ENCODE peak calls at places on chromosomes 7 and 10, in five cellular contexts. Q is lower lobe of right lung, M is breast epithelium, Y is uterus, U is A549. T is an unnamed sample.

GRCh38 chr7:45689797-45690761 is 115.9 kb downstream of the ADCY1 start:
- DNase-seq in Q (no peak), M (no peak), U (no peak), Y (no peak), T (no peak)

GRCh38 chr10:78805176-78805575 is 263.6 kb upstream of the ZMIZ1 start:
- DNase-seq in U (no peak), Y (peak; percentile 79), M (peak; percentile 35), Q (peak; percentile 58), T (peak; percentile 89)

GRCh38 chr10:62862447-62862846 is 46.3 kb upstream of the EGR2 start:
- DNase-seq in Q (no peak), U (no peak), Y (no peak), M (no peak), T (no peak)

GRCh38 chr10:67837519-67838314 is at the start of gene DNAJC12:
- DNase-seq in M (no peak), U (peak; percentile 56), Y (no peak), Q (no peak), T (no peak)

GRCh38 chr10:35059486-35059885 is 30.7 kb downstream of the CUL2 start:
- DNase-seq in M (no peak), U (no peak), Y (no peak), Q (no peak), T (no peak)

GRCh38 chr10:69901623-69902505 is 100.2 kb downstream of the COL13A1 start:
- DNase-seq in M (no peak), Y (peak; percentile 47), U (peak; percentile 96), Q (peak; percentile 57), T (peak; percentile 76)

GRCh38 chr7:105723582-105723981 is 142.3 kb upstream of the EFCAB10 start:
- DNase-seq in M (no peak), Q (no peak), U (no peak), Y (no peak), T (no peak)

GRCh38 chr7:134660961-134661376 is 14.3 kb downstream of the BPGM start:
- DNase-seq in M (no peak), Q (no peak), Y (no peak), U (no peak), T (no peak)

GRCh38 chr7:40802497-40802896 is 667.7 kb downstream of the SUGCT start:
- DNase-seq in Q (no peak), U (no peak), Y (no peak), M (no peak), T (no peak)

GRCh38 chr7:105924950-105925349 is 38.1 kb upstream of the CDHR3 start:
- DNase-seq in Y (no peak), U (no peak), M (no peak), Q (no peak), T (no peak)

GRCh38 chr7:55046582-55047347 is 27.9 kb downstream of the EGFR start:
- DNase-seq in Y (no peak), M (no peak), U (no peak), Q (no peak), T (no peak)

GRCh38 chr7:125468855-125469174 is 539.2 kb upstream of the POT1 start:
- DNase-seq in Q (no peak), M (no peak), Y (no peak), U (no peak), T (no peak)

GRCh38 chr7:44114586-44115310 is 8.6 kb downstream of the POLD2 start:
- DNase-seq in M (no peak), Q (no peak), U (no peak), Y (no peak), T (peak; percentile 87)

GRCh38 chr10:76962851-76963250 is 674.8 kb downstream of the KCNMA1 start:
- DNase-seq in U (no peak), Y (no peak), M (no peak), Q (no peak), T (no peak)

GRCh38 chr7:25424113-25424512 is 195.8 kb upstream of the NPVF start:
- DNase-seq in Y (no peak), M (no peak), U (no peak), Q (no peak), T (no peak)

GRCh38 chr7:130379551-130380120 is 658 bp upstream of the CPA1 start:
- DNase-seq in M (no peak), Y (no peak), U (no peak), Q (no peak), T (no peak)

GRCh38 chr10:96842896-96843723 is 11.0 kb downstream of the LCOR start:
- DNase-seq in Q (no peak), U (no peak), Y (no peak), M (no peak), T (no peak)

GRCh38 chr10:43253461-43254198 is 13.2 kb downstream of the RASGEF1A start:
- DNase-seq in M (no peak), Q (no peak), U (no peak), Y (peak; percentile 8), T (no peak)

GRCh38 chr7:13911920-13912319 is 77.5 kb downstream of the ETV1 start:
- DNase-seq in U (no peak), Q (no peak), M (no peak), Y (no peak), T (no peak)

GRCh38 chr10:70272925-70273316 is 10.9 kb downstream of the NPFFR1 start:
- DNase-seq in M (no peak), U (peak; percentile 43), Y (no peak), Q (no peak), T (no peak)

GRCh38 chr10:79418274-79418673 is 27.1 kb downstream of the ZCCHC24 start:
- DNase-seq in Y (no peak), U (no peak), Q (peak; percentile 36), M (no peak), T (peak; percentile 52)

GRCh38 chr10:85778074-85778473 is 588.5 kb downstream of the GRID1 start:
- DNase-seq in Y (no peak), Q (no peak), M (no peak), U (no peak), T (no peak)

GRCh38 chr7:74051629-74052410 is 23.8 kb downstream of the ELN start:
- DNase-seq in Q (peak; percentile 54), M (no peak), U (peak; percentile 52), Y (no peak), T (peak; percentile 49)

GRCh38 chr10:124362572-124362971 is 56.2 kb downstream of the OAT start:
- DNase-seq in Q (no peak), Y (no peak), M (no peak), U (no peak), T (no peak)

GRCh38 chr10:55822096-55822495 is 539.0 kb downstream of the ZWINT start:
- DNase-seq in M (no peak), Y (no peak), U (no peak), Q (no peak), T (no peak)

DNA sequence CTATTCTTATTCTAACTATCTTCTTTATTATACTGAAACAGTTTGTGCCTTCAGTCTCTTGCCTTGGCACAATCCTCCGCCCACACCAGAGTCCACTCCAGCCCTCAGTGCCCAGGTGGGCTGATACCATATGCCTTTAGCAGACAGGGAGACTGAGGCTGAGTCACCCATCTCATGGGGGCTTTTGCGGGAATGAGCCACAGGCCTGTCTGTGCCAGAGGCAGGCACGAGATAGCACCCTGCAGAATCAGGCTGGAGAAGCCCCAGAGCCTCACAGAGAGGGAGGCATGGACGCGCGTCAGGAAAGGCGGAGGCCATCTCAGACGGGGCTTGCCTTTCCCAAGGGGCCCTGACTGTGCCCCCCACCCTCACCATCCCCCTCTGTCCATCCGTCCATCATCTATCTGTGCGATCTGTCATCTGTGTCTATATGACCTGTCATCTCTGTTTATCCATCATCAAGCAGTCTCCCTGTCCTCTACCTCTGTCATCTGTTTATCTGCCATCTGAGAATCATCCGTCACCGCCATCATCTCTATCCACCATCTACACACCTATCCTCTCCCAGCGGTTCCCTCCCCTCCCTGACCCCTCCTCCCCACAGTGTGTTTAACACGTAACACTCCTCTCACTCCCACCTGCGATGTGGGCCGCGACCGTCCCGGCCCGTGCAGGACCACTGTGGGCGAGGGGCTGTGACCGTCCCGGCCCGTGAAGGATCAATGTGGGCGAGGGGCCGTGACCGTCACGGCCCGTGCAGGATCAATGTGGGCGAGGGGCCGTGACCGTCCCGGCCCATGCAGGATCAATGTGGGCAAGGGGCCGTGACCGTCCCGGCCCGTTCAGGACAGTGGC is 7.3 kb upstream of the ADAP1 start:
- DNase-seq in U (no peak), Q (peak; percentile 35), Y (no peak), M (no peak), T (peak; percentile 29)
- H3K9me3 ChIP-seq in U (no peaks in the 10 kb centered on the region), Q (no peaks in the 10 kb centered on the region), Y (no peaks in the 10 kb centered on the region), M (peaks cover 4% of the 10 kb centered on the region), T (no peaks in the 10 kb centered on the region)

DNA sequence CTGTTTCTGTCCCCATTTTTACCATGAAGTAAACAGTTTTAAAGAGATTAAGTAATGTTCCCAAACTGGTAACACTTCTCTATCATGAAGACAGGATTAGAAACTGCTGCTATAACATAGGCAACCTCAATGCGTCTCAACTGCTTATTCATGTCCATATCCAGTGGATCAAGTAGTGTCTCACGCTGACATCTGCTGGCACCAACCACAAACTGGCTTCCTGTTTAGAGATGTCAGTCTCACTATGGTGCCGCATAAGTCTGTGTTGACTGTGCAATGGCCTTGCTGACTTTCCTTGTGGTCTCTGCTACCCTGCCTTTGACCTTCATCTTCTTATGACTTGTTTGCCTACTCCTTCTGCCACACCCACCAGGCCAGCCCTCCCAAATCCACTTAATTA is 369.6 kb upstream of the DPP6 start:
- DNase-seq in Y (no peak), M (no peak), U (no peak), Q (no peak), T (no peak)
- H3K9me3 ChIP-seq in Y (no peaks in the 10 kb centered on the region), M (no peaks in the 10 kb centered on the region), U (no peaks in the 10 kb centered on the region), Q (no peaks in the 10 kb centered on the region), T (no peaks in the 10 kb centered on the region)

DNA sequence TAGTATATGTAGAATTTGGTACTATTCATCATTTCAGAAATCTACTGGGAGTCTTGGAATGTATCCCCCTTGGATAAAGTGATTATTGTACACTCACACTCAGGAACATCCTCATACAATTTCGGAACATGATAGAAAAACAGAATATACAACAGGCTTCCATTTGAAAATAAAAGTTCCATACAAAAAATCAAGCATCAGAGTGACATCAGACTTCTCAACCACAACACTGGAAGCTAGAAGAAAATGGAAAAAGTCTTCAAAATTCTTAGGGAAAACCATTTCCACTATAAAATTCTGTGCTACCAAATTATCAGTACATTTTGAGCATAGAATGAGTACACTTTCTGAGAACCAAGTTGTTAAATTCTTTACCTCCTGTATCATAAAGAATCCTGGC is 8.8 kb downstream of the LYZL1 start:
- DNase-seq in M (no peak), Y (no peak), U (no peak), Q (no peak), T (no peak)
- H3K9me3 ChIP-seq in M (peaks cover 11% of the 10 kb centered on the region), Y (no peaks in the 10 kb centered on the region), U (peaks cover 69% of the 10 kb centered on the region), Q (peaks cover 20% of the 10 kb centered on the region), T (peaks cover 2% of the 10 kb centered on the region)

DNA sequence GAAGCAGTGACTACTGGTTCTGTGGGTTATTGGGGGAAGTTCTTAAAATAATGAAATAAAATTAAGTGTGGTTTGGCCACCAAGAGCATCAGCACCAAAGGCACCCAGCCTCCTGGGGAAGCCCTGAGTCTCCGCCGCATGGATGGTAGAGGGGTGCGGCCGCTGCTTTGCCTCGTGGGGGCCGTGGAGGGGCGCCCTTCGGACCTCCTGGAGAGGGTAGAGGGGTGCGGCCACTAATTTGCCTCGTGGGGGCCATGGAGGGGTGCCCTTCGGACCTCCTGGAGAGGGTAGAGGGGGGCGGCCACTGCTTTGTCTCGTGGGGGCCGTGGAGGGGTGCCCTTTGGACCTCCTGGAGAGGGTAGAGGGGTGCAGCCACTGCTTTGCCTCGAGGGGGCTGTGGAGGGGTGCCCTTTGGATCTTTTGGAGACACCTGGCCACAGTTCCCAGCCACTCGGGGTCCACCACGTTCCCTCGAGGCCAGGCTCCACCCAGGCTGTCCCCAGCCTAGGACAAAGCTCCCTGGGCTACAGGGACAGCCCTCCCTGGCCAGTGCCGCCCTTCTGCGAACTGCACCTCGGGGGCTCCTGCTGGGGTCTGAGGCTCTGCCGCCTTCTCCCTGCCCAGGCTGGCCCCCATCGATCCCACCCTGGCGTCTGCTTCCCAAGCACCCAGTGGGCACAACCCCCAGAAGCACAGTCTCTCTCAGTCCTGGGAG is 535.1 kb downstream of the PTPRN2 start:
- DNase-seq in M (no peak), U (no peak), Y (no peak), Q (no peak), T (no peak)
- H3K9me3 ChIP-seq in M (no peaks in the 10 kb centered on the region), U (no peaks in the 10 kb centered on the region), Y (no peaks in the 10 kb centered on the region), Q (no peaks in the 10 kb centered on the region), T (no peaks in the 10 kb centered on the region)